ENCODE peak calls at places on chromosomes 13 and 19, in nine cellular contexts. X, H, K, D, N, J, W, E and Q are unnamed samples.

GRCh38 chr13:94548382-94549240 is 47.3 kb downstream of the TGDS start:
- DNase-seq in J (peak), K (no peak), H (no peak), E (no peak), X (peak), W (no peak), N (peak), D (no peak), Q (peak)

GRCh38 chr13:65336916-65337315 is 1893.2 kb downstream of the PCDH9 start:
- DNase-seq in D (no peak), E (no peak), J (no peak), H (peak), W (no peak), N (no peak), X (peak), K (peak), Q (no peak)

GRCh38 chr19:49425178-49425577 is at the start of gene GFY:
- DNase-seq in J (no peak), E (no peak), H (no peak), K (no peak), X (no peak), N (no peak), W (no peak), D (no peak), Q (no peak)

GRCh38 chr19:17314007-17314589 is 4.7 kb downstream of the DDA1 start:
- DNase-seq in E (no peak), K (no peak), D (no peak), N (no peak), J (no peak), X (no peak), W (no peak), H (no peak), Q (no peak)

GRCh38 chr19:8655340-8655709 is 24.9 kb downstream of the NFILZ start:
- DNase-seq in E (no peak), N (no peak), X (no peak), H (no peak), D (peak), W (peak), J (no peak), K (no peak), Q (no peak)

GRCh38 chr13:21734961-21735360 is 64.1 kb downstream of the FGF9 start:
- DNase-seq in D (no peak), X (no peak), N (no peak), H (no peak), J (no peak), W (no peak), E (no peak), K (no peak), Q (no peak)

GRCh38 chr19:44308011-44308410 is 3.2 kb upstream of the ZNF235 start:
- DNase-seq in K (no peak), X (no peak), N (no peak), H (no peak), D (no peak), W (no peak), J (no peak), E (no peak), Q (no peak)

GRCh38 chr13:110607675-110608224 is 7.6 kb upstream of the NAXD start:
- DNase-seq in N (no peak), H (no peak), J (no peak), W (no peak), D (no peak), E (no peak), X (no peak), K (no peak), Q (no peak)

GRCh38 chr13:75395056-75395455 is 86.9 kb downstream of the TBC1D4 start:
- DNase-seq in D (no peak), H (no peak), E (no peak), X (no peak), N (no peak), K (no peak), J (no peak), W (no peak), Q (no peak)

GRCh38 chr19:46442808-46443450 is 14.2 kb upstream of the PNMA8C start:
- DNase-seq in H (peak), J (no peak), X (peak), N (no peak), K (peak), W (no peak), E (no peak), D (no peak), Q (no peak)

GRCh38 chr19:6241680-6242079 is 38.1 kb downstream of the MLLT1 start:
- DNase-seq in D (no peak), E (no peak), J (peak), X (no peak), K (no peak), N (no peak), W (no peak), H (no peak), Q (no peak)

GRCh38 chr13:90197722-90198121 is 1149.8 kb upstream of the MIR17HG start:
- DNase-seq in J (no peak), X (peak), E (no peak), D (no peak), K (no peak), W (no peak), N (no peak), H (no peak), Q (no peak)